ENCODE peak calls at places on chromosomes 5 and 9, in four cellular contexts. D is hepatic stellate cell, C is fibroblast of pulmonary artery, P is iPS-NIHi11. I is an unnamed sample.

GRCh38 chr5:107451028-107451427 is 219.7 kb downstream of the EFNA5 start:
- DNase-seq in C (no peak), D (no peak), P (no peak), I (no peak)

GRCh38 chr5:26761040-26761439 is 277.3 kb downstream of the CDH9 start:
- DNase-seq in C (no peak), D (no peak), P (no peak), I (no peak)

GRCh38 chr9:76873056-76873792 is 32.7 kb downstream of the PRUNE2 start:
- DNase-seq in C (peak), D (no peak), P (peak), I (no peak)

GRCh38 chr5:179912386-179912785 is 4.7 kb upstream of the TBC1D9B start:
- DNase-seq in P (no peak), C (no peak), D (no peak), I (no peak)

GRCh38 chr5:153456354-153456753 is 34.1 kb upstream of the GRIA1 start:
- DNase-seq in D (no peak), C (no peak), P (peak), I (no peak)

GRCh38 chr5:14143843-14144585 is 872 bp downstream of the TRIO start:
- DNase-seq in C (no peak), D (no peak), P (peak), I (peak)

GRCh38 chr9:13070612-13071595 is 208.6 kb downstream of the MPDZ start:
- DNase-seq in D (no peak), C (no peak), P (no peak), I (no peak)

GRCh38 chr9:127572961-127573727 is 38.9 kb upstream of the STXBP1 start:
- DNase-seq in C (peak), D (no peak), P (no peak), I (no peak)

GRCh38 chr9:129109952-129110739 is 447 bp downstream of the CRAT start:
- DNase-seq in P (no peak), C (peak), D (peak), I (peak)

GRCh38 chr9:125764198-125764597 is 17.0 kb downstream of the PBX3 start:
- DNase-seq in D (no peak), P (no peak), C (no peak), I (no peak)

GRCh38 chr5:165201364-165202143 is 1696.1 kb downstream of the MAT2B start:
- DNase-seq in D (no peak), P (no peak), C (peak), I (no peak)

GRCh38 chr9:74951725-74952151 is 974 bp downstream of the C9orf40 start:
- DNase-seq in C (peak), D (peak), P (no peak), I (peak)

GRCh38 chr5:160311491-160312138 is 749 bp downstream of the CCNJL start:
- DNase-seq in P (no peak), D (no peak), C (peak), I (peak)

GRCh38 chr9:130535818-130536521 is 43.4 kb upstream of the FUBP3 start:
- DNase-seq in P (peak), D (peak), C (peak), I (peak)

GRCh38 chr5:135623186-135623715 is 44.5 kb upstream of the CXCL14 start:
- DNase-seq in P (no peak), C (no peak), D (no peak), I (no peak)

I was measured in hepatocyte.